ENCODE peak calls at places on chromosome 17, in four cellular contexts. W is astrocyte; J is body of pancreas; M is CD4-positive, CD25-positive, alpha-beta regulatory T cell. P is an unnamed sample.

GRCh38 chr17:32503251-32504165 is 16.7 kb downstream of the CDK5R1 start:
- DNase-seq in W (no peak), M (no peak), J (no peak), P (peak)

GRCh38 chr17:29847527-29847931 is 82.5 kb downstream of the SSH2 start:
- DNase-seq in W (no peak), J (no peak), M (no peak), P (no peak)

GRCh38 chr17:15442316-15443185 is 24.9 kb downstream of the CDRT4 start:
- DNase-seq in W (no peak), J (no peak), M (no peak), P (no peak)

GRCh38 chr17:29084476-29085148 is 41.7 kb downstream of the PIPOX start:
- DNase-seq in J (peak), M (no peak), W (peak), P (no peak)

GRCh38 chr17:82031885-82032627 is 578 bp downstream of the RAC3 start:
- DNase-seq in J (peak), W (no peak), M (peak), P (peak)

GRCh38 chr17:45101883-45102811 is 30.2 kb downstream of the PLCD3 start:
- DNase-seq in J (no peak), M (no peak), W (no peak), P (no peak)

GRCh38 chr17:58525239-58525638 is 10.8 kb upstream of the MTMR4 start:
- DNase-seq in J (peak), W (peak), M (no peak), P (no peak)

GRCh38 chr17:2708585-2709172 is 2.9 kb downstream of the CLUH start:
- DNase-seq in M (no peak), J (no peak), W (no peak), P (no peak)

GRCh38 chr17:72788950-72789585 is 303.4 kb downstream of the SLC39A11 start:
- DNase-seq in M (no peak), W (peak), J (no peak), P (no peak)

GRCh38 chr17:38881600-38882191 is 11.8 kb downstream of the LASP1 start:
- DNase-seq in J (peak), W (peak), M (no peak), P (no peak)

GRCh38 chr17:8994319-8994718 is 27.0 kb upstream of the NTN1 start:
- DNase-seq in M (no peak), J (peak), W (peak), P (peak)

GRCh38 chr17:81566461-81567126 is 14.4 kb upstream of the FAAP100 start:
- DNase-seq in M (no peak), J (peak), W (peak), P (peak)

GRCh38 chr17:48143629-48144028 is 36.1 kb downstream of the SNX11 start:
- DNase-seq in J (no peak), W (no peak), M (no peak), P (no peak)

GRCh38 chr17:29138991-29139682 is 41.1 kb downstream of the MYO18A start:
- DNase-seq in J (no peak), W (no peak), M (no peak), P (no peak)

GRCh38 chr17:82457071-82457789 is 1.3 kb upstream of the NARF start:
- DNase-seq in J (no peak), W (no peak), M (no peak), P (no peak)

DNA sequence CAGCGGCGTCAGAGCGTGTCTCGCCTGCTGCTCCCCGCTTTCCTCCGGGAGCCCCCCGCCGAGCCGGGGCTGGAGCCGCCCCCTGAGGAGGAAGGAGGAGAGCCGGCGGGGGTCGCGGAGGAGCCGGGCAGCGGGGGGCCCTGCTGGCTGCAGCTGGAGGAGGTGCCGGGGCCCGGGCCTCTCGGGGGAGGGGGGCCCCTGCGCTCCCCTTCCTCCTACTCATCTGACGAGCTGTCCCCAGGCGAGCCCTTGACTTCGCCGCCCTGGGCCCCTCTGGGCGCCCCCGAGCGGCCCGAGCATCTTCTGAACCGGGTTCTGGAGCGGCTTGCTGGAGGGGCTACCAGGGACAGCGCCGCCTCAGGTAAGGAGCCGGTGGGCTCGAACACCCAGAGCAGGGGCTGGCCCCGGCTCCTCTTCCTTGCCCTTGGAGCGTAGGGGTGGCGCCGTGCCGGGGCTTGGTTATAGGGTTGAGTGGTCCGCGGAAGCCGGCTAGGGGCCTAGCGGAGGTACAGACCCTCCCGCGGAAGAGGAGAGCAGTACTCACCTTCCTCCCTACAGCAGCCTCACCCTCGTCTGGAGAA is 841 bp downstream of the RAPGEFL1 start:
- DNase-seq in M (no peak), W (no peak), J (no peak), P (no peak)
- H3K4me3 ChIP-seq in M (no peak), W (no peak), J (peak), P (peak)

GRCh38 chr17:17200311-17200710 is 5.8 kb downstream of the PLD6 start:
- DNase-seq in J (no peak), W (no peak), M (no peak), P (no peak)

GRCh38 chr17:17203173-17203730 is 2.9 kb downstream of the PLD6 start:
- DNase-seq in J (no peak), W (no peak), M (no peak), P (no peak)

GRCh38 chr17:17201907-17202306 is 4.2 kb downstream of the PLD6 start:
- DNase-seq in M (no peak), W (no peak), J (no peak), P (no peak)

GRCh38 chr17:17200831-17201230 is 5.3 kb downstream of the PLD6 start:
- DNase-seq in J (no peak), M (no peak), W (no peak), P (no peak)

DNA sequence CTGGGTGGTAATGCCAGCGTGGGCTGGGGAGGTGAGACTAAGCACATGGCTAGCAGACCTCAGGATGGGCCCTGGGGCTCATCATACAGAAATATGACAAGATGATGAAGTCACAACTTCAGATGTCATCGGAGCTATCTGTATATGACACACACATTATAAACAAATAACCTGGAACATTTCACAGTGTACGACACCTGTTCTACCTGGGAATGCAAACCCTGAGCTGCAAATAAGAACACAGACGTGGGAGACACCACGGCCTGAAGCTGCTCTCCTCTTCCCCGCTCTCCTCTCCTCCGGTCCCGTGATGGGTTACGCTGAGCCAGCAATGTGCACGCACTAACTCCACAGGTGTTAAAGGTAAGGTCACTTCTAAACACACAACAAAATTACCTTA is 4.9 kb downstream of the PLD6 start:
- DNase-seq in M (no peak), J (no peak), W (no peak), P (no peak)
- H3K27ac ChIP-seq in M (no peak), J (no peak), W (no peak), P (peak)

GRCh38 chr17:57136355-57136754 is 51.3 kb downstream of the AKAP1 start:
- DNase-seq in J (no peak), M (no peak), W (no peak), P (no peak)
- H3K4me3 ChIP-seq in J (no peak), M (no peak), W (no peak), P (no peak)

GRCh38 chr17:63552211-63552610 is 1.9 kb downstream of the DCAF7 start:
- DNase-seq in J (no peak), M (no peak), W (no peak), P (no peak)

GRCh38 chr17:63549289-63549945 is 860 bp upstream of the DCAF7 start:
- DNase-seq in J (no peak), M (no peak), W (no peak), P (no peak)

GRCh38 chr17:63547083-63547523 is 3.2 kb upstream of the DCAF7 start:
- DNase-seq in J (no peak), M (no peak), W (no peak), P (no peak)

GRCh38 chr17:63549946-63550815 is at the start of gene DCAF7:
- DNase-seq in J (peak), W (peak), M (peak), P (peak)

DNA sequence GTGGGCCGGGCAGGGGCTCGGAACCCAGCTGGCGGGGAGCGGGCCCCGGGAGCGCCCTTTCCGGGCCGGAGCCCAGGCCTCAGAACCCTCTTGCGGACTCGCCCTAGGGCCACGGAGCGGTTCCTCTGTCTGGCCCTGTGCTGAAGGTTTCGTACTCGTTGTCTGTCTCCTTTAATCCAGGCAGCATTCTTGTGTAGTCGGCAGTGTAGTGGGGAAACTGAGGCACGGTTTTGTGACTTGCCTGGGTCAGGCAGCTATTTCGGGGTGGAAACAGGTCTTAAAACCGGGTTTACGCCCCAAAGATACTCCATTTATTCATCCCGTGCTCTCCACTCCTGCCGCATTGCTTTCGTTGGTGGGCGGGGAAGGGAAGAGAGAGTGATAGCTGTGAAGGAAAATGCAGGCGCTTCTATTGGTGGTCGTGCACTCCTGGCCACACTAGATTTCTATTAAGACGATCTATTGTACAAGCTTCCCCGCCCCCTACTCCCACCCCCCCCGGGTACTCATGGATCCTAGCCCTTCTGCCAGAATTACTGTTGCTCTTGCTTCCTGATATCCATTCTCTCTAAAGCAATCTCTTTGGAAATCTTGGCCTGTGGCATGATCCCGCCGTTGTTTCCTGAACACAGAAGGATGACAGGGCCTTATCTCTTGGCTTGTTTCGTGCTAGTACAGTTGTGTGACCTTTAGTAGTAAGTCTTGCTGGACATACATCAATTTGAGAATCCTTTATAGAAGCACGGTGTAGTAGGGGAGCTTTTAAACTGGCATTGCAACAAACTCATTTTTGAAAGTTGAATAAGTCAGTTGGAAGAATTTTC is 751 bp downstream of the DCAF7 start:
- DNase-seq in W (peak), M (no peak), J (peak), P (peak)
- H3K27ac ChIP-seq in W (peak), M (peak), J (peak), P (peak)

DNA sequence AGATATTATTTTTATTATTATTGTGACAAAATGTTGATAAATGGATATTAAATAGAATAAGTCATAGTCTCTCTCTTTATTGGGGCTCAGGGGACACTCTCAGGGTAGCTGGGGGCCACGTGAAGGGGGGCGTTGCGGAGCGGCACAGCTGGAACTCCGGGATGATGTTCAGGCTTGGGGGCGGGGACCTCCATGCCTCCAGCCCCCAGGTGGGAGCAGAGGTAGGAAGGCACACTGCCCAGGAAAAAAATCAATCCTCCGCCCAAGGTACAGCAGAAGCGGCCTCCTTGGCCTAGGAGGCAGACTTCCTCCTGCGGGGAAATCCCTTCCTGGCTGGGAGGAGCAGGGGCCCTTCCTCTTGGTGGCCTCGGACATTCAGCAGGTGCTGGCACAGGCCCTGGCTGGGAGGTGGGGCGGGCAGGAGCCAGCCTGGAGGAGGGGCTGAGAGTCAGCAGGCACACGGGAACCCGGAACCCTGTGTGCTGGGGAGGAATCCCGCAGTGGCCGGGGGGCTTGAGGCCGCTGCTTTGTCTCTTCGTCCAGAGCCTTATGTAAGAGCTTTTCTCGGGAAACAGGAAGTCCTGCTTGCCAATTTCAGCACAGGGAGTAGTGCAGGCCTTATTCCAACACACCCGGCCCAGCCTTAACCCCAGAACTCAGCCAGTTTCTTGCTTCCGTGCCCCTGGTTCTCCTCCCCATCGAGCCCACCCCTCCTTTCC is 566 bp upstream of the TNFSF13 start:
- DNase-seq in M (no peak), W (peak), J (peak), P (peak)
- H3K4me3 ChIP-seq in M (no peak), W (no peak), J (no peak), P (peak)

GRCh38 chr17:80173916-80174315 is 4.1 kb downstream of the CARD14 start:
- DNase-seq in W (no peak), M (no peak), J (no peak), P (no peak)

GRCh38 chr17:80177986-80178590 is 8.3 kb downstream of the CARD14 start:
- DNase-seq in W (no peak), M (no peak), J (no peak), P (peak)

GRCh38 chr17:80176757-80177156 is 6.9 kb downstream of the CARD14 start:
- DNase-seq in W (no peak), M (no peak), J (no peak), P (no peak)

GRCh38 chr17:80171681-80172080 is 1.9 kb downstream of the CARD14 start:
- DNase-seq in M (no peak), J (no peak), W (no peak), P (no peak)

GRCh38 chr17:80175411-80175810 is 5.6 kb downstream of the CARD14 start:
- DNase-seq in J (no peak), W (peak), M (no peak), P (peak)
- H3K27ac ChIP-seq in J (no peak), W (no peak), M (no peak), P (no peak)

DNA sequence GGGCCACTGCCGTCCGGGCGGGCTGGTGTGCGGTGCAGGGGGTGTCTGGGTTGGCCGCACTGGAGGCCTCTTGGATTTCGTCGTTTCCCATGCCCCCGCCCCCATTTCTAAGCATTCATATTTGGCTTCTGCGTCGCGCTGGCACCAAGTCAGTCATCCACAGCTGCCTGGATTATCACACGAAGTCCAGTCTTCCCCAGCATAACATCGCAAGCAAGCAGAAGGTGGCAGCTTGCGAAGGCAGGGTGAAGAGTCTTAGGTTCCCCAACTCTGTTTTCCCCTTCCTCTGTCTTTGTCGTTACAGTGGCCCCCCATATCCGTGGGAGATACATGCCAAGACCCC is 43.5 kb downstream of the ELAC2 start:
- DNase-seq in J (no peak), M (no peak), W (peak), P (no peak)
- H3K4me3 ChIP-seq in J (no peak), M (no peak), W (peak), P (no peak)

P was measured in small intestine.